ENCODE peak calls at places on chromosomes 6 and 20, in four cellular contexts. X is SK-N-SH, Z is GM23248, B is H9. C is an unnamed sample.

GRCh38 chr20:55978550-55978949 is 26.8 kb downstream of the CBLN4 start:
- DNase-seq in X (no peak), Z (no peak), B (no peak), C (no peak)

GRCh38 chr20:11891827-11892521 is 25.7 kb upstream of the BTBD3 start:
- DNase-seq in X (peak; percentile 64), Z (peak; percentile 89), B (peak; percentile 80), C (peak; percentile 87)

GRCh38 chr20:58900292-58900931 is 47.9 kb downstream of the GNAS start:
- DNase-seq in X (no peak), Z (peak; percentile 35), B (no peak), C (no peak)

GRCh38 chr6:121816361-121816760 is 380.9 kb downstream of the GJA1 start:
- DNase-seq in X (no peak), Z (peak; percentile 75), B (no peak), C (no peak)

GRCh38 chr6:164477126-164477525 is 832.3 kb downstream of the C6orf118 start:
- DNase-seq in X (no peak), Z (peak; percentile 1), B (no peak), C (no peak)

GRCh38 chr6:137271245-137272183 is 52.3 kb upstream of the IFNGR1 start:
- DNase-seq in X (peak; percentile 30), Z (peak; percentile 72), B (no peak), C (peak; percentile 67)

GRCh38 chr6:35543459-35544193 is 30.9 kb upstream of the TULP1 start:
- DNase-seq in X (no peak), Z (no peak), B (peak; percentile 84), C (no peak)

GRCh38 chr20:46916244-46916603 is 21.6 kb downstream of the EYA2 start:
- DNase-seq in X (no peak), Z (no peak), B (no peak), C (no peak)

GRCh38 chr20:50534567-50534966 is 24.4 kb downstream of the PTPN1 start:
- DNase-seq in X (no peak), Z (peak; percentile 86), B (no peak), C (no peak)

GRCh38 chr6:11009353-11009752 is 34.8 kb downstream of the ELOVL2 start:
- DNase-seq in X (no peak), Z (peak; percentile 61), B (no peak), C (peak; percentile 62)

GRCh38 chr6:154721460-154721859 is 11.8 kb upstream of the SCAF8 start:
- DNase-seq in X (no peak), Z (peak; percentile 43), B (no peak), C (peak; percentile 85)

GRCh38 chr6:75096986-75097385 is 108.9 kb downstream of the COL12A1 start:
- DNase-seq in X (no peak), Z (no peak), B (no peak), C (no peak)

GRCh38 chr20:37522258-37523011 is 1.4 kb downstream of the NNAT start:
- DNase-seq in X (peak; percentile 73), Z (no peak), B (peak; percentile 69), C (no peak)

GRCh38 chr20:10654630-10655029 is 19.2 kb downstream of the JAG1 start:
- DNase-seq in X (peak; percentile 69), Z (no peak), B (peak; percentile 59), C (no peak)

GRCh38 chr20:23193985-23194384 is 107.9 kb upstream of the CD93 start:
- DNase-seq in X (no peak), Z (no peak), B (no peak), C (no peak)

GRCh38 chr6:105619971-105620741 is 217.3 kb upstream of the PREP start:
- DNase-seq in X (no peak), Z (peak; percentile 57), B (no peak), C (no peak)

GRCh38 chr6:83708546-83708969 is 343 bp downstream of the SNAP91 start:
- DNase-seq in X (peak; percentile 84), Z (peak; percentile 38), B (peak; percentile 45), C (no peak)

GRCh38 chr20:57526067-57526884 is 1.3 kb upstream of the CTCFL start:
- DNase-seq in X (peak; percentile 45), Z (no peak), B (peak; percentile 63), C (no peak)

GRCh38 chr20:34365765-34366213 is 2.7 kb downstream of the ITCH start:
- DNase-seq in X (no peak), Z (no peak), B (no peak), C (no peak)

GRCh38 chr20:1900321-1900791 is 5.1 kb downstream of the SIRPA start:
- DNase-seq in X (peak; percentile 86), Z (peak; percentile 85), B (peak; percentile 90), C (peak; percentile 81)

GRCh38 chr6:30129270-30129669 is 6.7 kb upstream of the TRIM40 start:
- DNase-seq in X (no peak), Z (no peak), B (no peak), C (no peak)

GRCh38 chr6:30130887-30131862 is 4.8 kb upstream of the TRIM40 start:
- DNase-seq in X (peak; percentile 83), Z (peak; percentile 91), B (peak; percentile 75), C (peak; percentile 87)

GRCh38 chr6:30124391-30124790 is 11.5 kb upstream of the TRIM31 start:
- DNase-seq in X (no peak), Z (no peak), B (no peak), C (no peak)

GRCh38 chr6:30129818-30130679 is 5.9 kb upstream of the TRIM40 start:
- DNase-seq in X (no peak), Z (no peak), B (no peak), C (peak; percentile 22)

DNA sequence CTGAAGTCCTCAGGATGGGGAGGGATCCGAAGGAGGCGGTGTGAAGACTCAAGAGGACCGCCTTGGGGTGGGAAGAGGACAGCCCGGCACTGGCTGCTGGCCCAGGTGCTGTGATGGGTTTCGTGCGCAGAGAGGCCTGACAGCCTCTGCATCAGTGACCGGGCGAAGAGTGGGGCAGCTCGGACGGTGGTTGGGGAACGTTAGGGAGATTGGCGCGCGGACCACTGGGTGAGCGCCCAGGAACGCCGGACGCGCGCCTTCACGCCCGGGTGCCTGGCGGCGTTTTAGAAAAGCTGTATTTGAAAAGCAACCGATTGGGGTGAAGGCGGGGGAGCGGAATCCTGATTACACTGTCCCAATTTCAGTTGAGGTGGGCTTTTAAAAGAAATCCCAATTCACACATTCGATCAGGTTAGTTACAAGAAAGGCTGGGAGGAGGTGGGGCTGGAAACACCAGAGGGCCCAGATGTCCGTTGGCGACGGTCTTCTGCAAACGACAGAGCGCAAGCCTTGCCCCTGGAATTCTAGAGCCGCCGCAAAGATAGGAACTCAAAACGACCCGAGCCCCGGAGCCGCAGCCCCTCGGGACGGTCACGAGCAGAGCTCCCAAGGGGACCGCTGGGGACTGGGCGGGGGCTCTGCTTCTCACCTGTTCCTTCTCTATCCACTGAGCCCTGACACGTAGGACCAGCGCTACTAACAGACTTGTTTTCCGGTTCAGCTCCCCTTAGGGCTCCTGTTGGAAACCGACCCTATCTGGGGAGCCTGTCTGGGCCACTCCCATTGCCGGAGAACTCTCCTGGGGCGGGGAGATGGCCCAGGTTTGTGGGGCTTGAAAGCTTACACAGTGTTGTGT is 8.5 kb upstream of the TRIM40 start:
- DNase-seq in X (no peak), Z (peak; percentile 26), B (peak; percentile 73), C (no peak)
- H3K9ac ChIP-seq in X (no peak overlapping the region), Z (no peak overlapping the region), B (no peak overlapping the region), C (no peak overlapping the region)

GRCh38 chr20:25408170-25408547 is 686 bp downstream of the GINS1 start:
- DNase-seq in X (peak; percentile 15), Z (no peak), B (no peak), C (no peak)

GRCh38 chr20:25407311-25408169 is at the start of gene GINS1:
- DNase-seq in X (peak; percentile 96), Z (peak; percentile 86), B (peak; percentile 98), C (peak; percentile 98)

GRCh38 chr20:25408890-25409289 is 1.4 kb downstream of the GINS1 start:
- DNase-seq in X (no peak), Z (no peak), B (no peak), C (no peak)
- H3K9ac ChIP-seq in X (peak overlapping the region; percentile 92), Z (peak overlapping the region; percentile 87), B (no peak overlapping the region), C (peak overlapping the region; percentile 97)

GRCh38 chr6:41449399-41450245 is 96.6 kb upstream of the FOXP4 start:
- DNase-seq in X (no peak), Z (peak; percentile 37), B (no peak), C (no peak)
- H3K9ac ChIP-seq in X (no peak overlapping the region), Z (no peak overlapping the region), B (no peak overlapping the region), C (no peak overlapping the region)

GRCh38 chr6:141488466-141488865 is 644.3 kb upstream of the GJE1 start:
- DNase-seq in X (no peak), Z (peak; percentile 41), B (no peak), C (no peak)

GRCh38 chr6:141484726-141485125 is 648.0 kb upstream of the GJE1 start:
- DNase-seq in X (no peak), Z (no peak), B (no peak), C (no peak)

GRCh38 chr6:141482773-141483172 is 650.0 kb upstream of the GJE1 start:
- DNase-seq in X (no peak), Z (peak; percentile 33), B (no peak), C (no peak)

GRCh38 chr6:141486942-141487341 is 645.8 kb upstream of the GJE1 start:
- DNase-seq in X (no peak), Z (no peak), B (no peak), C (no peak)

GRCh38 chr6:141483561-141484061 is 649.1 kb upstream of the GJE1 start:
- DNase-seq in X (no peak), Z (peak; percentile 92), B (no peak), C (peak; percentile 80)
- H3K9ac ChIP-seq in X (peak overlapping the region; percentile 80), Z (peak overlapping the region; percentile 71), B (no peak overlapping the region), C (peak overlapping the region; percentile 83)

GRCh38 chr20:32474009-32474716 is 111.0 kb downstream of the NOL4L start:
- DNase-seq in X (peak; percentile 22), Z (no peak), B (no peak), C (no peak)
- H3K9ac ChIP-seq in X (peak overlapping the region; percentile 76), Z (peak overlapping the region; percentile 87), B (no peak overlapping the region), C (no peak overlapping the region)

GRCh38 chr6:53825514-53826321 is 30.9 kb downstream of the LRRC1 start:
- DNase-seq in X (no peak), Z (peak; percentile 28), B (no peak), C (no peak)
- H3K9ac ChIP-seq in X (no peak overlapping the region), Z (no peak overlapping the region), B (no peak overlapping the region), C (no peak overlapping the region)

DNA sequence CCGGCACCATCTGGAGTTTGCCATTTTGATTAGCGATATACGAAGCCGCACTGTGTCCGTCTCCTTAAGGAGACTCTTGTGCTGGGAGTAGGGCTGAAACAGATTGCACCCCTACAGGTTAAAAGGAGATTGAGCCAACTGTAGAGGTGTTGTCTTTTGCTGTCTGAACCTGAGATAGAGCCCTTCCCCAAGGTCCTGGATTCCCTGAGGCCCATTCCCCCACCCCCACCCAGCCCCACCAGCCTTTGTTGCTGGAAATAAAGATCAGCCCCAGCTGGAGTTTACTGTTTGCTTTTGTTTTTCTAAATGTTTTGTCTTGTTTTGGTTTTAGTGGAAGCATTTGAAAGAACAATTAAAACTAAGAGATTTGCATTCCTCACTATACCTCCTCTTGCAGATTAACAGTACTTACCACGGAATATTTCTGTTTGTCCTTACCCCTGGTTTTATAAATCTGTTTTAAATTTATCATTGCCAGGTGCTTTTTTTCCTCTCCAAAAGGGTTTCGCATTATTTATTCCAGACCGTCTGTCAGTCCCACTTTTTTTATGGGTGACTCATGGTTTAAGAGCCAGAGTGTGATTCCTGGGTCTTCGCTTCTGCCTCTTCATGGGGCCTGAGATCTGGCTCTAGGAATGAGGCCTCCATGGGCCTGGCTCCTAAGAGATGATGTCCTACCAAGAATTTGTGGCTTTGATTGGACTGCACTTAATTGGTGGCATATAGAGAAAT is 169.2 kb downstream of the DTNBP1 start:
- DNase-seq in X (no peak), Z (peak; percentile 47), B (peak; percentile 58), C (no peak)
- H3K9ac ChIP-seq in X (no peak overlapping the region), Z (no peak overlapping the region), B (no peak overlapping the region), C (no peak overlapping the region)

C was measured in PC-3.